ENCODE peak calls at places on chromosomes 13 and 19, in eight cellular contexts. One of them, this sample, is unnamed.

GRCh38 chr13:52001120-52001731 is 10.0 kb downstream of the ATP7B start:
- DNase-seq in fibroblast of the aortic adventitia: peak
- DNase-seq in adrenal gland: no peak
- DNase-seq in AG09309: peak
- DNase-seq in lower lobe of right lung: no peak
- DNase-seq in mesendoderm: peak
- DNase-seq in dorsolateral prefrontal cortex: no peak
- DNase-seq in tibial nerve: no peak
- DNase-seq in this sample: no peak

GRCh38 chr13:95385373-95385772 is 84.1 kb upstream of the ABCC4 start:
- DNase-seq in fibroblast of the aortic adventitia: no peak
- DNase-seq in adrenal gland: no peak
- DNase-seq in AG09309: no peak
- DNase-seq in lower lobe of right lung: no peak
- DNase-seq in mesendoderm: no peak
- DNase-seq in dorsolateral prefrontal cortex: no peak
- DNase-seq in tibial nerve: no peak
- DNase-seq in this sample: no peak

GRCh38 chr19:41219924-41220567 is 1.0 kb downstream of the AXL start:
- DNase-seq in fibroblast of the aortic adventitia: peak
- DNase-seq in adrenal gland: peak
- DNase-seq in AG09309: no peak
- DNase-seq in lower lobe of right lung: no peak
- DNase-seq in mesendoderm: peak
- DNase-seq in dorsolateral prefrontal cortex: no peak
- DNase-seq in tibial nerve: peak
- DNase-seq in this sample: no peak

GRCh38 chr19:42528354-42529247 is at the start of gene CEACAM1:
- DNase-seq in fibroblast of the aortic adventitia: no peak
- DNase-seq in adrenal gland: peak
- DNase-seq in AG09309: no peak
- DNase-seq in lower lobe of right lung: peak
- DNase-seq in mesendoderm: no peak
- DNase-seq in dorsolateral prefrontal cortex: no peak
- DNase-seq in tibial nerve: no peak
- DNase-seq in this sample: no peak

GRCh38 chr19:53903055-53903680 is 5.9 kb upstream of the CACNG7 start:
- DNase-seq in fibroblast of the aortic adventitia: peak
- DNase-seq in adrenal gland: peak
- DNase-seq in AG09309: no peak
- DNase-seq in lower lobe of right lung: no peak
- DNase-seq in mesendoderm: peak
- DNase-seq in dorsolateral prefrontal cortex: no peak
- DNase-seq in tibial nerve: no peak
- DNase-seq in this sample: no peak

GRCh38 chr13:108964601-108965000 is 335.2 kb downstream of the MYO16 start:
- DNase-seq in fibroblast of the aortic adventitia: no peak
- DNase-seq in adrenal gland: no peak
- DNase-seq in AG09309: no peak
- DNase-seq in lower lobe of right lung: no peak
- DNase-seq in mesendoderm: no peak
- DNase-seq in dorsolateral prefrontal cortex: no peak
- DNase-seq in tibial nerve: no peak
- DNase-seq in this sample: no peak

GRCh38 chr13:30978981-30979956 is 46.8 kb downstream of the TEX26 start:
- DNase-seq in fibroblast of the aortic adventitia: no peak
- DNase-seq in adrenal gland: peak
- DNase-seq in AG09309: no peak
- DNase-seq in lower lobe of right lung: peak
- DNase-seq in mesendoderm: peak
- DNase-seq in dorsolateral prefrontal cortex: no peak
- DNase-seq in tibial nerve: no peak
- DNase-seq in this sample: no peak

GRCh38 chr19:49014870-49015255 is 2.0 kb downstream of the LHB start:
- DNase-seq in fibroblast of the aortic adventitia: no peak
- DNase-seq in adrenal gland: no peak
- DNase-seq in AG09309: no peak
- DNase-seq in lower lobe of right lung: no peak
- DNase-seq in mesendoderm: no peak
- DNase-seq in dorsolateral prefrontal cortex: no peak
- DNase-seq in tibial nerve: no peak
- DNase-seq in this sample: no peak

GRCh38 chr13:78777973-78778372 is 119.0 kb upstream of the OBI1 start:
- DNase-seq in fibroblast of the aortic adventitia: no peak
- DNase-seq in adrenal gland: no peak
- DNase-seq in AG09309: no peak
- DNase-seq in lower lobe of right lung: no peak
- DNase-seq in mesendoderm: no peak
- DNase-seq in dorsolateral prefrontal cortex: no peak
- DNase-seq in tibial nerve: no peak
- DNase-seq in this sample: no peak

GRCh38 chr13:61414136-61414535 is 1.5 kb downstream of the PCDH20 start:
- DNase-seq in fibroblast of the aortic adventitia: no peak
- DNase-seq in adrenal gland: no peak
- DNase-seq in AG09309: no peak
- DNase-seq in lower lobe of right lung: no peak
- DNase-seq in mesendoderm: peak
- DNase-seq in dorsolateral prefrontal cortex: no peak
- DNase-seq in tibial nerve: no peak
- DNase-seq in this sample: no peak

GRCh38 chr19:51887522-51888498 is at the start of gene ZNF577:
- DNase-seq in fibroblast of the aortic adventitia: peak
- DNase-seq in adrenal gland: peak
- DNase-seq in AG09309: peak
- DNase-seq in lower lobe of right lung: peak
- DNase-seq in mesendoderm: peak
- DNase-seq in dorsolateral prefrontal cortex: peak
- DNase-seq in tibial nerve: peak
- DNase-seq in this sample: peak

GRCh38 chr19:49442354-49442753 is 1.0 kb upstream of the SLC17A7 start:
- DNase-seq in fibroblast of the aortic adventitia: no peak
- DNase-seq in adrenal gland: peak
- DNase-seq in AG09309: no peak
- DNase-seq in lower lobe of right lung: no peak
- DNase-seq in mesendoderm: no peak
- DNase-seq in dorsolateral prefrontal cortex: peak
- DNase-seq in tibial nerve: peak
- DNase-seq in this sample: no peak

GRCh38 chr19:35249848-35250711 is 1.3 kb downstream of the LSR start:
- DNase-seq in fibroblast of the aortic adventitia: no peak
- DNase-seq in adrenal gland: no peak
- DNase-seq in AG09309: no peak
- DNase-seq in lower lobe of right lung: no peak
- DNase-seq in mesendoderm: no peak
- DNase-seq in dorsolateral prefrontal cortex: no peak
- DNase-seq in tibial nerve: no peak
- DNase-seq in this sample: no peak

GRCh38 chr13:91245283-91245682 is 102.2 kb upstream of the MIR17HG start:
- DNase-seq in fibroblast of the aortic adventitia: no peak
- DNase-seq in adrenal gland: no peak
- DNase-seq in AG09309: no peak
- DNase-seq in lower lobe of right lung: no peak
- DNase-seq in mesendoderm: no peak
- DNase-seq in dorsolateral prefrontal cortex: no peak
- DNase-seq in tibial nerve: no peak
- DNase-seq in this sample: no peak

GRCh38 chr13:113547248-113547971 is 37.1 kb upstream of the TFDP1 start:
- DNase-seq in fibroblast of the aortic adventitia: peak
- DNase-seq in adrenal gland: no peak
- DNase-seq in AG09309: no peak
- DNase-seq in lower lobe of right lung: peak
- DNase-seq in mesendoderm: no peak
- DNase-seq in dorsolateral prefrontal cortex: peak
- DNase-seq in tibial nerve: no peak
- DNase-seq in this sample: no peak

GRCh38 chr13:104111031-104111430 is 1044.8 kb upstream of the SLC10A2 start:
- DNase-seq in fibroblast of the aortic adventitia: no peak
- DNase-seq in adrenal gland: no peak
- DNase-seq in AG09309: no peak
- DNase-seq in lower lobe of right lung: no peak
- DNase-seq in mesendoderm: no peak
- DNase-seq in dorsolateral prefrontal cortex: no peak
- DNase-seq in tibial nerve: no peak
- DNase-seq in this sample: no peak

GRCh38 chr13:32988588-32989256 is 27.5 kb upstream of the KL start:
- DNase-seq in fibroblast of the aortic adventitia: peak
- DNase-seq in adrenal gland: no peak
- DNase-seq in AG09309: no peak
- DNase-seq in lower lobe of right lung: no peak
- DNase-seq in mesendoderm: no peak
- DNase-seq in dorsolateral prefrontal cortex: no peak
- DNase-seq in tibial nerve: no peak
- DNase-seq in this sample: no peak

GRCh38 chr13:32116210-32116609 is 84.6 kb downstream of the FRY start:
- DNase-seq in fibroblast of the aortic adventitia: peak
- DNase-seq in adrenal gland: no peak
- DNase-seq in AG09309: no peak
- DNase-seq in lower lobe of right lung: no peak
- DNase-seq in mesendoderm: no peak
- DNase-seq in dorsolateral prefrontal cortex: no peak
- DNase-seq in tibial nerve: no peak
- DNase-seq in this sample: no peak

DNA sequence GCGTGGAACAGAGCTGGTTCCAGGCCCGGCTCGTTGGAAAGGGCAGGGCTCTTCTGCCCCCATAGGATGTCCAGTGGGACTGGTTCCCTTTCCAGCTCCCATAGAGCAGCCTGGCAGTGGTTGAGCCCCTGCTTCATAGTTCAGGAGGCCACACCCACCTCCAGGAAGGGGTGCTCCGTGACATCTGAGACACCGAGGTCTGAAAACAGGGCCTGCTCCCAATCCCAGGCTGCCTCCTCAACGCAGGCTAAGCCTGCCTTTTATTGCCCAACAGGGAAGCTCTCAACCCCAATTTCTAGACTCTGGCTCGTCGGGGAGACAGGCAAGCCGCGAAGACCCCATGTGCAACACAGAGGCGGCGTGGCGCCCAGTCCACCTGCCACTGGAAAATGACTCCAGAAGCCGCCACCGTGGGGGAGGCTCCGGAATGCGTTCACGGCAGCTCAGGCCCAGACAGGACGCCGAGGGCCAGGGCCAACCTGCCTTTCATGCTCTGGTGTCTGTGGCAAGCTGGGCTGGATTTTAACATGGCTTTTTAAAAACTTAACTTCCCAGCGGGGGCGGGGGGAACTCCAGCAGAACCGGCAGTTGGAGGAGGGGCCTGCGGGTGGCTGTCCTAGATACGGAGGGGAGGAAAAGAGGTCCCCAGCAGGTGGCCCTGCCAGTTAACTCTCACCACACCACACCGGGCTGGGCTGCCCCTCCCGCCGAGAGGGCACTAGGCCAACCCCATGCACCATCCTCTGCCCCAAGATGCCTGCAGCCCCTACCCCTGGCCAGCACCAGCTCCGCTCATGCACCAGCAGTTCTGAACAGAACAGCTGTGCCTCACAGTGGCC is 17.9 kb upstream of the TINCR start:
- DNase-seq in fibroblast of the aortic adventitia: no peak
- DNase-seq in adrenal gland: peak
- DNase-seq in AG09309: no peak
- DNase-seq in lower lobe of right lung: no peak
- DNase-seq in mesendoderm: peak
- DNase-seq in dorsolateral prefrontal cortex: peak
- DNase-seq in tibial nerve: no peak
- DNase-seq in this sample: no peak
- H3K4me3 ChIP-seq in fibroblast of the aortic adventitia: no peak
- H3K4me3 ChIP-seq in adrenal gland: no peak
- H3K4me3 ChIP-seq in AG09309: no peak
- H3K4me3 ChIP-seq in lower lobe of right lung: no peak
- H3K4me3 ChIP-seq in mesendoderm: no peak
- H3K4me3 ChIP-seq in dorsolateral prefrontal cortex: peak
- H3K4me3 ChIP-seq in tibial nerve: no peak
- H3K4me3 ChIP-seq in this sample: no peak

DNA sequence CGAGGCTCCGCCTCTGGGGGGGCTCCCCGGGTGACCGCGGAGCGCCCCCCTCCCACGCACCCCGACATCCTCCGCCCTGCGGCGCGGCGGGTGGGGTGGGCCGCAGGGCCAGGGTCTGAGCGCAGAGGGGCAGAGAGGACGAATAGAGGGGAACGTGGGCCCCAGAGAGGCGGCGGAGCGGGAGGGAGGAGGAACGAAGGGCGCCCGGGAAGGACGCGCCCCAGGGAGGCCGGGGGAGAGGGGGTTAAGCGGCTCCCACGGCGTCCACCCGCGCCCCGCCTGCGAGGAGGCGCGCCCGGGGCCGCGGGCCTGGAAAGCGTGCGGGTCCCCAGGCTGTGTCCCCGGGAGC is 1.0 kb downstream of the HCN2 start:
- DNase-seq in fibroblast of the aortic adventitia: no peak
- DNase-seq in adrenal gland: no peak
- DNase-seq in AG09309: no peak
- DNase-seq in lower lobe of right lung: no peak
- DNase-seq in mesendoderm: no peak
- DNase-seq in dorsolateral prefrontal cortex: no peak
- DNase-seq in tibial nerve: no peak
- DNase-seq in this sample: no peak
- H3K4me3 ChIP-seq in fibroblast of the aortic adventitia: no peak
- H3K4me3 ChIP-seq in adrenal gland: no peak
- H3K4me3 ChIP-seq in AG09309: peak
- H3K4me3 ChIP-seq in lower lobe of right lung: no peak
- H3K4me3 ChIP-seq in mesendoderm: no peak
- H3K4me3 ChIP-seq in dorsolateral prefrontal cortex: peak
- H3K4me3 ChIP-seq in tibial nerve: no peak
- H3K4me3 ChIP-seq in this sample: peak

DNA sequence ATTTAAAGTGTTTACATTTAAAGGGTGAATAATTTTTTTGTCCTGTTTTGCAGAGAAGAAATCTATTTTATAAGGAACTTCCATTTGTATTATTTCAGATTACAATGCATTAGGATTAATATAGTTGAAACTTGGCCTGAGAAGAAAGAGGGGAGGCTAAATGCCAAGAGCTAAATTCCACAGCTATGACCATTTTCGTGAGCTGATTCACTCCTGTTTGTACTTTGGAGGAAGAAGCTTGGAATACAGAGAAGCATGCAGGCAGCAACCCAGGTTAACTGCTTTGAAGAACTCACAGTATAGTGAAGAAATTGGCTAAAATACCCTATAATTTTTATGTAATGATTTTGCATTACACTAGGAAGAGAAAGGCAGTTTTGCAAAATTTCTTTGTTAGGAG is 309.4 kb upstream of the KLF12 start:
- DNase-seq in fibroblast of the aortic adventitia: peak
- DNase-seq in adrenal gland: peak
- DNase-seq in AG09309: peak
- DNase-seq in lower lobe of right lung: no peak
- DNase-seq in mesendoderm: peak
- DNase-seq in dorsolateral prefrontal cortex: no peak
- DNase-seq in tibial nerve: no peak
- DNase-seq in this sample: peak
- H3K4me3 ChIP-seq in fibroblast of the aortic adventitia: no peak
- H3K4me3 ChIP-seq in adrenal gland: no peak
- H3K4me3 ChIP-seq in AG09309: no peak
- H3K4me3 ChIP-seq in lower lobe of right lung: no peak
- H3K4me3 ChIP-seq in mesendoderm: no peak
- H3K4me3 ChIP-seq in dorsolateral prefrontal cortex: no peak
- H3K4me3 ChIP-seq in tibial nerve: no peak
- H3K4me3 ChIP-seq in this sample: no peak

DNA sequence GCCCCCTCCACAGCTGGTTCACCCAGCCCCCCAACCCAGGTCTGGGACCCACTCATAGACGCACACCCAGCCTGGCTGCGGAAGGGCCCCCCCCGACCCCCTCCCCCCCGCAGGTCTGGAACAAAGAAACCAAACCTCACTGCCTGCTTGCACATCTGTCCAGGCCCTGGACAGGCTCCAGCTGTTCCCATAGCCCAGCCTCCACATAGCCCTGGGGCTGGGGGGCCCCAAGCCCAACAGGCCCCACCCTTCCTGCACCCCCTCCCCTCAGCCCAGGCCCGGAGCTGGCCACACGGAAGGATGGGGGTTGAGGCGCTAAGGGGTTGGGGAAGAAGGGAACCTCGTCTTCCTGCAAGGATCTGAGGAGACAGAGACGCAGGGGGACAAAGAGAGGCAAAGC is 2.7 kb downstream of the KANK2 start:
- DNase-seq in fibroblast of the aortic adventitia: no peak
- DNase-seq in adrenal gland: no peak
- DNase-seq in AG09309: no peak
- DNase-seq in lower lobe of right lung: no peak
- DNase-seq in mesendoderm: no peak
- DNase-seq in dorsolateral prefrontal cortex: no peak
- DNase-seq in tibial nerve: no peak
- DNase-seq in this sample: no peak
- H3K4me3 ChIP-seq in fibroblast of the aortic adventitia: peak
- H3K4me3 ChIP-seq in adrenal gland: no peak
- H3K4me3 ChIP-seq in AG09309: peak
- H3K4me3 ChIP-seq in lower lobe of right lung: peak
- H3K4me3 ChIP-seq in mesendoderm: no peak
- H3K4me3 ChIP-seq in dorsolateral prefrontal cortex: no peak
- H3K4me3 ChIP-seq in tibial nerve: peak
- H3K4me3 ChIP-seq in this sample: peak

This sample was measured in skeletal muscle cell.